ENCODE peak calls at places on chromosomes 1 and 21, in four cellular contexts. J is activated B cell treated with CpG ODN at 0.5 μM for 24 hours, Z is hepatocyte, G is endothelial cell. K is an unnamed sample.

GRCh38 chr21:46098303-46099141 is 610 bp downstream of the COL6A2 start:
- DNase-seq in J (peak), Z (peak), G (peak), K (no peak)

GRCh38 chr1:12143631-12144155 is 23.1 kb upstream of the TNFRSF1B start:
- DNase-seq in J (no peak), Z (peak), G (no peak), K (peak)

GRCh38 chr1:159923203-159924024 is 1.9 kb downstream of the TAGLN2 start:
- DNase-seq in J (peak), Z (peak), G (peak), K (peak)

GRCh38 chr1:11448375-11449085 is 30.4 kb upstream of the DISP3 start:
- DNase-seq in J (no peak), Z (no peak), G (no peak), K (no peak)

GRCh38 chr21:41133896-41134522 is 34.0 kb upstream of the BACE2 start:
- DNase-seq in J (no peak), Z (peak), G (peak), K (no peak)

GRCh38 chr1:15757575-15758401 is 807 bp upstream of the FBLIM1 start:
- DNase-seq in J (no peak), Z (peak), G (no peak), K (no peak)

GRCh38 chr1:156663178-156663577 is 14.0 kb downstream of the NES start:
- DNase-seq in J (no peak), Z (peak), G (no peak), K (no peak)

GRCh38 chr1:56709269-56709880 is 64.3 kb downstream of the PRKAA2 start:
- DNase-seq in J (no peak), Z (peak), G (peak), K (no peak)

GRCh38 chr1:10520952-10521351 is 46.2 kb downstream of the PEX14 start:
- DNase-seq in J (no peak), Z (no peak), G (no peak), K (no peak)

GRCh38 chr1:37718181-37718900 is 26.0 kb downstream of the CDCA8 start:
- DNase-seq in J (no peak), Z (no peak), G (no peak), K (no peak)

GRCh38 chr1:50969611-50970507 is at the start of gene CDKN2C:
- DNase-seq in J (no peak), Z (peak), G (peak), K (peak)
- TF ChIP-seq CTCF in J (no peak), Z (peak), G (no peak), K (no peak)

GRCh38 chr1:28087614-28088167 is 719 bp downstream of the EYA3 start:
- DNase-seq in J (no peak), Z (peak), G (peak), K (peak)
- TF ChIP-seq CTCF in J (no peak), Z (no peak), G (no peak), K (no peak)

GRCh38 chr1:3413975-3414710 is 40.3 kb upstream of the ARHGEF16 start:
- DNase-seq in J (no peak), Z (no peak), G (no peak), K (no peak)
- TF ChIP-seq CTCF in J (no peak), Z (no peak), G (peak), K (no peak)

GRCh38 chr1:44236873-44237272 is 23.6 kb downstream of the DMAP1 start:
- DNase-seq in J (no peak), Z (no peak), G (no peak), K (no peak)

GRCh38 chr1:44239961-44240371 is 26.7 kb downstream of the DMAP1 start:
- DNase-seq in J (no peak), Z (peak), G (no peak), K (no peak)

GRCh38 chr1:44239337-44239960 is 26.2 kb downstream of the DMAP1 start:
- DNase-seq in J (no peak), Z (peak), G (peak), K (no peak)

GRCh38 chr1:44238651-44239050 is 25.4 kb downstream of the DMAP1 start:
- DNase-seq in J (no peak), Z (no peak), G (no peak), K (no peak)

GRCh38 chr1:44237721-44238457 is 24.6 kb downstream of the DMAP1 start:
- DNase-seq in J (no peak), Z (peak), G (peak), K (no peak)
- TF ChIP-seq CTCF in J (no peak), Z (peak), G (peak), K (no peak)

DNA sequence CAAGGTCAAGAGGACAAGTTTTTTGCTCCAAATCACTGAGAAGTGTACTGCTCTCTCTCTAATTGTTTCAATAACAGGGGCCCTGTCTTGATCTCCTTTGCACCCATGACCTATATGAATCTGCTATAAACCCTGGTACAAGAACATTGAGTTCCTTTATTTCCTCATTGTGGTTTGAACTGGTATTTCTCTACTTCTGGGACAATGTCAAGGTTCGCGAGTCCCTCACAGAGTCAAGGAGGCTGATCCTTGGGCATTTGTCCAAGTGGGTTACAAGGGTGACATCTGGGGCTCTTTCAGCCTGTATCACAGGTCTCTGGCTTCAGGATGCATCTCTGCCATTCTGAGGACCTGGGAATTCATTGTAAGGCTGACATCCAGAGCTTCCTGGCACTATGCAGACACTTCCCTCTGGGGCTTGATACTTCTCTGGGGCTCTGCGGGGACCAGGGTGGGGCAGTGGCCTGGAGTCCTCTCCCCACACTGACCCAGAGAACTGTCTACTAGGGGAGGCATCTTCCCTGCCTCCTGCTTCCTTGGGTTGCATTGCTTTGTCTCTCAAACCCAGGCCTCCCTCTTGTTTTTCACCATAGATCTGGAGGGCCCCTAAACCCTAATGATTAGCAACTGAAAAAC is 22.5 kb upstream of the ZNF648 start:
- DNase-seq in J (no peak), Z (no peak), G (no peak), K (peak)
- TF ChIP-seq CTCF in J (no peak), Z (no peak), G (no peak), K (no peak)

DNA sequence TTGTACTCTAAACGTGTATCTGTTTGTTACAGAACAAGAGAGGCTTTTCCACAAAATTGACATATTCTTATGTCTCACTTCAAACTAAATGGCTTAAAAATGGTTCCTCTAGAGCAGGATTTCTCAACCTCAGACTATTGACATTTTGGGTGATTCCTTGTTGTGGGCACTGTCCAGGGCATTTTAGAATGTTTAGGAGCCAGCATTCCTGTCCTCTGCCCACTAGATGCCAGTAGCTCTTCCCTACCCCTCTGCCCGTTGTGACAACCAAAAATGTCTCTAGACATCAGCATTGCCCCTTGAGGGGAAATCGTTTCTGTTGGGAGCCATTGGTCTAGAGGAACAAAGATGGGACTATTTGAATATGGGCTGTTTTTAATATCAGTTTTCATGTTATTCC is 17.3 kb downstream of the SMAP2 start:
- DNase-seq in J (no peak), Z (no peak), G (no peak), K (no peak)
- TF ChIP-seq CTCF in J (no peak), Z (no peak), G (no peak), K (no peak)

DNA sequence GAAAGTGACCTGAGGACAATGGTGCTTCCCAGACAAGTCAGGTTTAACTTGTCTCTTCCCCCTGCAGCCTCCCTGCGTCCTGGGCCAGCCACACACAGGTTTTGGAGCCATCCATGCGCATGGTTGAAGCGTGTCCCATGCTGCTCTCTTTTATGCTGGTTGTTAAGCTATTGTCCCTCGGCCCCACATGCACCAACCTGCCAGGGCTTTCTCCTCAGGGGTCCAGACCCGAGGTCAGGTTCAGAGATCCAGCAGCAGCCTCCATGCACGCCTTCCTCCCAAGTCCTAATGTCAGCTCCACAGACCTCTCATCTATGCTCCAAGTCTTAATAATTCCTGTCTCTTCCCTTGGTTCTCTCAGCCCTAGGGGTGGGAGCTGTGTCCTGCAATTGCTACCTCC is 1.6 kb downstream of the ABCA4 start:
- DNase-seq in J (no peak), Z (no peak), G (no peak), K (no peak)
- TF ChIP-seq CTCF in J (no peak), Z (no peak), G (no peak), K (no peak)

DNA sequence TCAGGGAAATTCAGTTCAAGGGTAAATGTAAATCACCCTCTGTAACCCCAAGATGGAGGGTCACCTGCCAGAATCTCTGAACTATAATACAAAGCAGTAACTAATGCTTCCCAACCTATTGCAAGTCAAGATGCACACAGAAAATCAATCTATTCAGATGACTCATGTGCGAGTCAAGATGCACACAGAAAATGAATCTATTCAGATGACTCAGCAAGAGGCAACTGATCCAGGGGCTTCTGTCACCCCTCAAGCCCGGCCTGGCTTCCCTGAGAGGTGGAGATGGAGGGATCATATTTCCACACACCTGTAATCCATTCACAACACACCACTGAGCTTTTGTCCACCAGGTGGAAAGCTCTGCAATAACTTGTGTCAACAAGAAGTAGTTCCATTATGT is 17.4 kb upstream of the HIVEP3 start:
- DNase-seq in J (no peak), Z (no peak), G (no peak), K (no peak)
- TF ChIP-seq CTCF in J (no peak), Z (no peak), G (no peak), K (no peak)

DNA sequence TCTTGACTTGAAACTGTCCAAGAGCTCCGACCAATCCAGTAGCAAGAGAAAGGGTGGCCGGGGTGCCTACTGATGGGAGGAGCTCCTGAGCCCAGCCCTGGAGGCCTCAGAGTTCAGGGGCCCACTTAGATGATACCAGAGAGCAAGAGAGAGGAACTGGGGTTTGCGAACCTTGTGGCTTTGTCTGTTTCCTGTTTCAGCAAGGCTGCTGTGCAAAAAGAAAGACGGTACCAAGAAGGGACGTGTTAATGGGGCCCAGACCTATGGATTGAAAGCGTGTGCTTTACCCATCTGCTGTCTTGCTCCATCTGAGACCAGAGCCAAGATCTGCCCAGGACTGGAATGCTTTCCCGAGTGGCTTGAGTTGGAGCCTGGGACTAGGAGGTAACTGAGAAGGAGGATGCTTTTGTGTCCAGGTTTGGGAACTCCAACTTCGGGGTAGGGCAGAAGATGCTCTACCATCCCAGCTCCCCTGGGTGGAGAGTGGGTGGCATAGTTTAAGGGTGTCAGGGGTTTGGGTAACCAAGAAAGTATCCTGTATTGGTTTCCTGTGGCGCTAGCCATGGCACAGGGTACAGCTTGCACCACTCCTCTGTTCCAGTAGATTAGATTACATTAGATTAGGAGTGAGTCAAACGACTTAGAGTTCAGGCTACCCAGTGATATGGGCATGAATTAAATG is at the start of gene TRAF3IP3:
- DNase-seq in J (peak), Z (no peak), G (no peak), K (peak)
- TF ChIP-seq CTCF in J (no peak), Z (no peak), G (no peak), K (no peak)

DNA sequence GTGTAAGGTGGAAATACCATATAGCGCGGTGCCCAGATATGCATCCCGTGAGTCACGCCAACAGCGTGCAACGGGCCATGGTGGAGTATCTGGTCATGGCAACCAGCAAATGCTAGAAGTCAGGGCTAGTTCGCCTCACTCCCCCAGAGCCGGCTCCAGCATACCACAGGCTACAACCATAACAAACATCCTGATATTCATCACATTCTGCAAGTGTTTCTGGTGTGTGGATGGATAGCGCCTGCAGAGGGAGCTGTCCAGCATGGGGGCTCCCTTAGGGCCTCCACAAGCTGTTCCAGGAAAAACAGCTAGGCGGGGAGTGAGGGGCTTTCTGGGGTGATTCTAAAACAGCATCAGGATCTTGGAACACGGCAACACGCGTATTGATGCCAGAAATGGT is 6.8 kb downstream of the C1orf198 start:
- DNase-seq in J (no peak), Z (no peak), G (no peak), K (no peak)
- TF ChIP-seq CTCF in J (no peak), Z (no peak), G (no peak), K (no peak)